ENCODE peak calls at places on chromosomes 16 and 17, in six cellular contexts. One of them, this sample, is unnamed.

GRCh38 chr17:58321571-58322525 is 6.7 kb downstream of the TSPOAP1 start:
- DNase-seq in GM06990: no peak
- DNase-seq in fibroblast of pulmonary artery: no peak
- DNase-seq in brain microvascular endothelial cell: no peak
- DNase-seq in foreskin fibroblast: no peak
- DNase-seq in neural progenitor cell: no peak
- DNase-seq in this sample: no peak

GRCh38 chr17:40915721-40916256 is 21.7 kb downstream of the KRT23 start:
- DNase-seq in brain microvascular endothelial cell: no peak
- DNase-seq in fibroblast of pulmonary artery: peak; percentile 21
- DNase-seq in neural progenitor cell: no peak
- DNase-seq in foreskin fibroblast: peak; percentile 36
- DNase-seq in GM06990: peak; percentile 48
- DNase-seq in this sample: peak; percentile 31

GRCh38 chr17:81419333-81419885 is 24.2 kb downstream of the BAHCC1 start:
- DNase-seq in foreskin fibroblast: peak; percentile 67
- DNase-seq in neural progenitor cell: peak; percentile 57
- DNase-seq in GM06990: no peak
- DNase-seq in fibroblast of pulmonary artery: peak; percentile 97
- DNase-seq in brain microvascular endothelial cell: peak; percentile 82
- DNase-seq in this sample: no peak

GRCh38 chr17:80919331-80920284 is 72.0 kb upstream of the CHMP6 start:
- DNase-seq in GM06990: no peak
- DNase-seq in neural progenitor cell: no peak
- DNase-seq in brain microvascular endothelial cell: peak; percentile 48
- DNase-seq in foreskin fibroblast: no peak
- DNase-seq in fibroblast of pulmonary artery: peak; percentile 67
- DNase-seq in this sample: no peak

GRCh38 chr17:17783121-17783824 is 53.5 kb downstream of the SREBF1 start:
- DNase-seq in neural progenitor cell: peak; percentile 88
- DNase-seq in brain microvascular endothelial cell: no peak
- DNase-seq in GM06990: peak; percentile 82
- DNase-seq in foreskin fibroblast: no peak
- DNase-seq in fibroblast of pulmonary artery: peak; percentile 21
- DNase-seq in this sample: peak; percentile 88

GRCh38 chr16:4966736-4967453 is 8.8 kb downstream of the SEC14L5 start:
- DNase-seq in foreskin fibroblast: no peak
- DNase-seq in GM06990: no peak
- DNase-seq in brain microvascular endothelial cell: no peak
- DNase-seq in fibroblast of pulmonary artery: no peak
- DNase-seq in neural progenitor cell: no peak
- DNase-seq in this sample: no peak

GRCh38 chr17:27466748-27467375 is 10.6 kb downstream of the KSR1 start:
- DNase-seq in fibroblast of pulmonary artery: no peak
- DNase-seq in GM06990: peak; percentile 84
- DNase-seq in foreskin fibroblast: no peak
- DNase-seq in neural progenitor cell: no peak
- DNase-seq in brain microvascular endothelial cell: no peak
- DNase-seq in this sample: peak; percentile 78

GRCh38 chr17:79612468-79613194 is 1.8 kb upstream of the RBFOX3 start:
- DNase-seq in GM06990: peak; percentile 38
- DNase-seq in fibroblast of pulmonary artery: peak; percentile 26
- DNase-seq in neural progenitor cell: peak; percentile 92
- DNase-seq in brain microvascular endothelial cell: no peak
- DNase-seq in foreskin fibroblast: peak; percentile 7
- DNase-seq in this sample: peak; percentile 81

GRCh38 chr16:50263940-50264929 is 2.1 kb upstream of the ADCY7 start:
- DNase-seq in fibroblast of pulmonary artery: peak; percentile 46
- DNase-seq in GM06990: peak; percentile 54
- DNase-seq in foreskin fibroblast: no peak
- DNase-seq in brain microvascular endothelial cell: no peak
- DNase-seq in neural progenitor cell: no peak
- DNase-seq in this sample: no peak

GRCh38 chr16:50266337-50267091 is at the start of gene ADCY7:
- DNase-seq in foreskin fibroblast: peak; percentile 83
- DNase-seq in fibroblast of pulmonary artery: peak; percentile 75
- DNase-seq in neural progenitor cell: peak; percentile 41
- DNase-seq in brain microvascular endothelial cell: peak; percentile 82
- DNase-seq in GM06990: peak; percentile 84
- DNase-seq in this sample: peak; percentile 77

GRCh38 chr16:50265716-50266336 is 525 bp upstream of the ADCY7 start:
- DNase-seq in GM06990: no peak
- DNase-seq in neural progenitor cell: no peak
- DNase-seq in fibroblast of pulmonary artery: no peak
- DNase-seq in brain microvascular endothelial cell: no peak
- DNase-seq in foreskin fibroblast: no peak
- DNase-seq in this sample: no peak

GRCh38 chr16:50267151-50267631 is 840 bp downstream of the ADCY7 start:
- DNase-seq in GM06990: no peak
- DNase-seq in foreskin fibroblast: no peak
- DNase-seq in brain microvascular endothelial cell: no peak
- DNase-seq in neural progenitor cell: no peak
- DNase-seq in fibroblast of pulmonary artery: no peak
- DNase-seq in this sample: no peak

GRCh38 chr16:50265260-50265659 is 1.1 kb upstream of the ADCY7 start:
- DNase-seq in neural progenitor cell: no peak
- DNase-seq in GM06990: peak; percentile 47
- DNase-seq in foreskin fibroblast: no peak
- DNase-seq in brain microvascular endothelial cell: no peak
- DNase-seq in fibroblast of pulmonary artery: no peak
- DNase-seq in this sample: no peak
- TF ChIP-seq CTCF in neural progenitor cell: no peak
- TF ChIP-seq CTCF in GM06990: peak; percentile 59
- TF ChIP-seq CTCF in foreskin fibroblast: no peak
- TF ChIP-seq CTCF in brain microvascular endothelial cell: peak; percentile 57
- TF ChIP-seq CTCF in fibroblast of pulmonary artery: peak; percentile 27
- TF ChIP-seq CTCF in this sample: no peak

GRCh38 chr16:9415588-9415987 is 324.1 kb downstream of the HAPSTR1 start:
- DNase-seq in brain microvascular endothelial cell: no peak
- DNase-seq in neural progenitor cell: no peak
- DNase-seq in GM06990: no peak
- DNase-seq in foreskin fibroblast: no peak
- DNase-seq in fibroblast of pulmonary artery: no peak
- DNase-seq in this sample: no peak
- TF ChIP-seq CTCF in brain microvascular endothelial cell: no peak
- TF ChIP-seq CTCF in neural progenitor cell: no peak
- TF ChIP-seq CTCF in GM06990: no peak
- TF ChIP-seq CTCF in foreskin fibroblast: no peak
- TF ChIP-seq CTCF in fibroblast of pulmonary artery: no peak
- TF ChIP-seq CTCF in this sample: no peak

GRCh38 chr17:29369831-29370735 is 20.1 kb upstream of the TAOK1 start:
- DNase-seq in brain microvascular endothelial cell: peak; percentile 82
- DNase-seq in neural progenitor cell: peak; percentile 88
- DNase-seq in GM06990: peak; percentile 29
- DNase-seq in foreskin fibroblast: peak; percentile 74
- DNase-seq in fibroblast of pulmonary artery: peak; percentile 87
- DNase-seq in this sample: peak; percentile 68
- TF ChIP-seq CTCF in brain microvascular endothelial cell: peak; percentile 68
- TF ChIP-seq CTCF in neural progenitor cell: peak; percentile 78
- TF ChIP-seq CTCF in GM06990: peak; percentile 70
- TF ChIP-seq CTCF in foreskin fibroblast: peak; percentile 51
- TF ChIP-seq CTCF in fibroblast of pulmonary artery: peak; percentile 59
- TF ChIP-seq CTCF in this sample: peak; percentile 47

DNA sequence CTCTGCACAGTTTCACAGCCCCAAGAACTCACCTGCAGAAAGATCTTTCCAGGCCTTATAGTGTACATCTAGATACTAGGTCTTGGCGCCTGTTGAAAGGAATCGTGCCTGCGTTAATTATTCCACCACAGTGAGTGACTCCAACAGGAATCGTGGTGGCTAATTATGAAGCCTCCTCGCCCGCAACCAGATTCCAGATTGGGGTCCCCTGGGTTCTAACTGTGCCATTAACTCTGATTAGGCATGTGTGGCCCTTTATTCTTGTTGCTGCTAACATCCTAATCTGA is 295.3 kb upstream of the MAF start:
- DNase-seq in GM06990: no peak
- DNase-seq in neural progenitor cell: no peak
- DNase-seq in foreskin fibroblast: no peak
- DNase-seq in fibroblast of pulmonary artery: no peak
- DNase-seq in brain microvascular endothelial cell: no peak
- DNase-seq in this sample: no peak
- TF ChIP-seq CTCF in GM06990: no peak
- TF ChIP-seq CTCF in neural progenitor cell: no peak
- TF ChIP-seq CTCF in foreskin fibroblast: no peak
- TF ChIP-seq CTCF in fibroblast of pulmonary artery: no peak
- TF ChIP-seq CTCF in brain microvascular endothelial cell: no peak
- TF ChIP-seq CTCF in this sample: no peak

DNA sequence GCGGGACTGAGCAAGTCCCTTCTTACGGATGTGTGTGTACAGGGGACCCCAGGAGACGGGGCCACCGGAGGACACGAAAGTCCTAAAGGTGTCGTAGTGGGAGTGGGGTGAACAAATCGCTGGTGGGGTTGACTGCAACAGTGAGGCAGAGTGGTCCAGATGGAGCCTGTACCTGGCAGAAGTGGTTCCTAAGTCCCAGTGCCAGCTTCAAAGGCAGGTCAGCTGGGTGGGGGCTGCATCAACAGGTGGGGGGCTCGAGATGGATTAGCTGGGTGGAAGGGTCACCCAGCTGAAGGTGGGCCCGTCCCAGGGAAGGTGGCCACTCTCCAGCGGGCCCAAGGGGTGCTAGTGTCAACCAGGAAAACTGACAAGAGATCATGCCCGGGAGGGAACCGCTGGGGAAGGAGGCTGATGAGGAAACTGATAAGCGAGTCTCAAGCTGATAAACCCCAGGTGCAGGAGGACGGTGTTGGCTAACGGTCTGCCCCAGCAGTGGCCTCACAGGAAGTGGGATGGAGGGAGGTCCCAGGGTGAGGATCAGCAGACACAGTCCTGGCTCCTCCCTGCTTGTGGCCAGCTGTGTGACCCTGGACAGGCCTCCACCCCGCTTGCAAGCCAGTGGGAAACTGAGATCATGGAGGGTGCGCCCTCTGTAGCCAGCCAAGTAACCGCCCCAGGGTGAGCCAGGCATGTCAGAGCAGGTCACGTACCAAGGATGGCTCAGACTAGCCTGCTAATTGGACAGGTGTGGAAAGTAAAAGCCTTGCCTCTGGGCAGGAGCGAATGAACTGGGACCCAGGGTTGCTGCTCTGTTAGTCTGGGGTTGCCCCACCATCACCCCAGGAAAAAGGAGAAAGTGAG is 1.0 kb downstream of the ORAI3 start:
- DNase-seq in foreskin fibroblast: peak; percentile 95
- DNase-seq in brain microvascular endothelial cell: peak; percentile 46
- DNase-seq in GM06990: peak; percentile 72
- DNase-seq in neural progenitor cell: peak; percentile 67
- DNase-seq in fibroblast of pulmonary artery: peak; percentile 80
- DNase-seq in this sample: peak; percentile 77
- TF ChIP-seq CTCF in foreskin fibroblast: no peak
- TF ChIP-seq CTCF in brain microvascular endothelial cell: peak; percentile 24
- TF ChIP-seq CTCF in GM06990: peak; percentile 54
- TF ChIP-seq CTCF in neural progenitor cell: peak; percentile 12
- TF ChIP-seq CTCF in fibroblast of pulmonary artery: no peak
- TF ChIP-seq CTCF in this sample: peak; percentile 30

This sample was measured in GM20000.